ENCODE peak calls at places on chromosome 21, in five cellular contexts. One of them, this sample, is unnamed.

GRCh38 chr21:31986035-31986856 is 113.4 kb downstream of the HUNK start:
- DNase-seq in psoas muscle: no peak
- DNase-seq in fibroblast of mammary gland: no peak
- DNase-seq in brain microvascular endothelial cell: no peak
- DNase-seq in AG09309: no peak
- DNase-seq in this sample: no peak

GRCh38 chr21:26379561-26379960 is 193.5 kb downstream of the CYYR1 start:
- DNase-seq in psoas muscle: no peak
- DNase-seq in fibroblast of mammary gland: no peak
- DNase-seq in brain microvascular endothelial cell: no peak
- DNase-seq in AG09309: no peak
- DNase-seq in this sample: no peak

GRCh38 chr21:25281134-25281533 is 326.1 kb downstream of the MRPL39 start:
- DNase-seq in psoas muscle: no peak
- DNase-seq in fibroblast of mammary gland: no peak
- DNase-seq in brain microvascular endothelial cell: no peak
- DNase-seq in AG09309: no peak
- DNase-seq in this sample: no peak

GRCh38 chr21:27371688-27372331 is 404.9 kb upstream of the ADAMTS5 start:
- DNase-seq in psoas muscle: no peak
- DNase-seq in fibroblast of mammary gland: no peak
- DNase-seq in brain microvascular endothelial cell: peak; percentile 77
- DNase-seq in AG09309: no peak
- DNase-seq in this sample: peak; percentile 50

GRCh38 chr21:16502273-16502672 is 772.5 kb downstream of the USP25 start:
- DNase-seq in psoas muscle: no peak
- DNase-seq in fibroblast of mammary gland: no peak
- DNase-seq in brain microvascular endothelial cell: no peak
- DNase-seq in AG09309: no peak
- DNase-seq in this sample: no peak

GRCh38 chr21:17709266-17709611 is 96.5 kb upstream of the BTG3 start:
- DNase-seq in psoas muscle: no peak
- DNase-seq in fibroblast of mammary gland: no peak
- DNase-seq in brain microvascular endothelial cell: no peak
- DNase-seq in AG09309: no peak
- DNase-seq in this sample: no peak

GRCh38 chr21:46159390-46159789 is 4.0 kb upstream of the FTCD start:
- DNase-seq in psoas muscle: peak; percentile 33
- DNase-seq in fibroblast of mammary gland: no peak
- DNase-seq in brain microvascular endothelial cell: no peak
- DNase-seq in AG09309: no peak
- DNase-seq in this sample: no peak

GRCh38 chr21:29343517-29343916 is 44.8 kb downstream of the BACH1 start:
- DNase-seq in psoas muscle: no peak
- DNase-seq in fibroblast of mammary gland: peak; percentile 84
- DNase-seq in brain microvascular endothelial cell: peak; percentile 72
- DNase-seq in AG09309: no peak
- DNase-seq in this sample: peak; percentile 47

GRCh38 chr21:17758703-17759102 is 60.5 kb downstream of the C21orf91 start:
- DNase-seq in psoas muscle: no peak
- DNase-seq in fibroblast of mammary gland: no peak
- DNase-seq in brain microvascular endothelial cell: no peak
- DNase-seq in AG09309: no peak
- DNase-seq in this sample: no peak

GRCh38 chr21:29297483-29298347 is 1.0 kb upstream of the BACH1 start:
- DNase-seq in psoas muscle: no peak
- DNase-seq in fibroblast of mammary gland: no peak
- DNase-seq in brain microvascular endothelial cell: no peak
- DNase-seq in AG09309: no peak
- DNase-seq in this sample: no peak

GRCh38 chr21:45987121-45987711 is 5.6 kb downstream of the COL6A1 start:
- DNase-seq in psoas muscle: peak; percentile 44
- DNase-seq in fibroblast of mammary gland: no peak
- DNase-seq in brain microvascular endothelial cell: no peak
- DNase-seq in AG09309: no peak
- DNase-seq in this sample: no peak

GRCh38 chr21:45981641-45982255 is at the start of gene COL6A1:
- DNase-seq in psoas muscle: peak; percentile 85
- DNase-seq in fibroblast of mammary gland: peak; percentile 68
- DNase-seq in brain microvascular endothelial cell: no peak
- DNase-seq in AG09309: no peak
- DNase-seq in this sample: no peak

GRCh38 chr21:31128234-31128633 is 90.0 kb upstream of the KRTAP19-8 start:
- DNase-seq in psoas muscle: no peak
- DNase-seq in fibroblast of mammary gland: no peak
- DNase-seq in brain microvascular endothelial cell: no peak
- DNase-seq in AG09309: no peak
- DNase-seq in this sample: no peak

DNA sequence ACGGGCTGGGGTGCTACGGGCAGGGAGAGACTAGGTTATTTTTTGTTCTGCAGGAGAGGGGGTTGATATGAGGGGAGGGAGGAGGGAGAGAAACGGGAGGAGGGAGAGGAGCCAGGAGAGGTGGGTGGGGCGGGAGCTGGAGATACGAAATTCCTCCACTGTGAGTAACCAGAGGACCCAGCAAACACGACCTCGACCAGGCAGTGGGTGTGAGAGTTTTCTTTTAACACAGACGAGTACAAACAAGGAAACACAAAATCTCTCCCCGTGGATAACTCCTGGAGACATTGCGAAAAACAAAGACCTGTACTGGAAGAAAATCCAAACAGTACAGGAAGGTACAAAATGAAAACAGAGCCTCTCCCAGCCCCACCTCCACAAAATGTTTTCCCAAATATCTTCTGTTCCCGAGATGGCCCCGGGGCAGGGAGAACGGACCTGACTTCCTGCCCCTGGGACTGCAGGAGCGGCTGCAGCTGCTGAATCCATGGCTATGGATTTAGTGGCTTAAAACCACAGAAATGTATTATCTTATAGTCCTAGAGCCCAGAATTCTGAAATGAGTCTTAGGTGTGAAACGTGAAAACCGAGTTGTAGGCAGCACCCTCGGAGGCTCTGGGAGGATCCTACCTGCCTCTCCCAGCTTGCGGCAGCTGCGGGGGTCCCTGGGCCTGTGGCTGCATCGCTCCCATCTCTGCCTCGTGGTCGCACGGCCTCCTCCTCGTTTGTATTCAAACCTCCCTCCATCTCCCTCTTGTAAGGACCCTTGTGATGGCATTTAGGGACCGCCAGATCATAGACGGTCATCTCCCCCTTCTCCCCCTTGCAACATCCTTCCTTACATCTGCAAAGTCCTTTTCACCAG is 82.2 kb downstream of the RIPK4 start:
- DNase-seq in psoas muscle: no peak
- DNase-seq in fibroblast of mammary gland: peak; percentile 67
- DNase-seq in brain microvascular endothelial cell: peak; percentile 47
- DNase-seq in AG09309: no peak
- DNase-seq in this sample: peak; percentile 51
- H3K4me3 ChIP-seq in psoas muscle: no peak overlapping the region
- H3K4me3 ChIP-seq in fibroblast of mammary gland: no peak overlapping the region
- H3K4me3 ChIP-seq in brain microvascular endothelial cell: no peak overlapping the region
- H3K4me3 ChIP-seq in AG09309: no peak overlapping the region
- H3K4me3 ChIP-seq in this sample: no peak overlapping the region

GRCh38 chr21:44377201-44377921 is 23.9 kb downstream of the TRPM2 start:
- DNase-seq in psoas muscle: peak; percentile 29
- DNase-seq in fibroblast of mammary gland: no peak
- DNase-seq in brain microvascular endothelial cell: no peak
- DNase-seq in AG09309: no peak
- DNase-seq in this sample: no peak
- TF ChIP-seq CTCF in psoas muscle: no peak
- TF ChIP-seq CTCF in fibroblast of mammary gland: no peak
- TF ChIP-seq CTCF in brain microvascular endothelial cell: no peak
- TF ChIP-seq CTCF in AG09309: no peak
- TF ChIP-seq CTCF in this sample: no peak

DNA sequence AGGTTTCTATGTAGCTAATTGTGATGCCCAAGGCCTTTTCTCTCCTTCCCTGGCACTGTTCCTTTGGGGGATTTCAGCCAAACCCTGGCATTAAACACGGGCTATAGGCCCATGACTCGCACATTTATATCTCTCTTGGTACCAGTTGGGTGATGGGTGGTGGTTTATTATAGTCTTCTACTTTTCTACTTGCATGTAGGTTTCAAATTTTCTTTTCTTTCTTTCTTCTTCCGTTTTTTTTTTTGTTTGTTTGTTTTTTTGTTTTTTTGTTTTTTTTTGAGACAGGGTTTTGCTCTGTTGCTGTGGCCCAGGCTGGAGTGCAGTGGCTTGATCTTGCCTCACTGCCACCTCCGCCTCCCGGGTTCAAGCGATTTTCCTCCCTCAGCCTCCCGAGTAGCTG is 1.1 kb downstream of the IL10RB start:
- DNase-seq in psoas muscle: no peak
- DNase-seq in fibroblast of mammary gland: no peak
- DNase-seq in brain microvascular endothelial cell: no peak
- DNase-seq in AG09309: no peak
- DNase-seq in this sample: no peak
- H3K4me3 ChIP-seq in psoas muscle: peak overlapping the region; percentile 87
- H3K4me3 ChIP-seq in fibroblast of mammary gland: peak overlapping the region; percentile 81
- H3K4me3 ChIP-seq in brain microvascular endothelial cell: peak overlapping the region; percentile 82
- H3K4me3 ChIP-seq in AG09309: peak overlapping the region; percentile 93
- H3K4me3 ChIP-seq in this sample: peak overlapping the region; percentile 86

GRCh38 chr21:15430577-15430976 is 299.2 kb upstream of the USP25 start:
- DNase-seq in psoas muscle: no peak
- DNase-seq in fibroblast of mammary gland: peak; percentile 81
- DNase-seq in brain microvascular endothelial cell: no peak
- DNase-seq in AG09309: no peak
- DNase-seq in this sample: peak; percentile 49
- TF ChIP-seq CTCF in psoas muscle: no peak
- TF ChIP-seq CTCF in fibroblast of mammary gland: no peak
- TF ChIP-seq CTCF in brain microvascular endothelial cell: no peak
- TF ChIP-seq CTCF in AG09309: no peak
- TF ChIP-seq CTCF in this sample: no peak

GRCh38 chr21:14073615-14074014 is 137.1 kb downstream of the LIPI start:
- DNase-seq in psoas muscle: no peak
- DNase-seq in fibroblast of mammary gland: no peak
- DNase-seq in brain microvascular endothelial cell: no peak
- DNase-seq in AG09309: no peak
- DNase-seq in this sample: no peak
- H3K4me3 ChIP-seq in psoas muscle: no peak overlapping the region
- H3K4me3 ChIP-seq in fibroblast of mammary gland: no peak overlapping the region
- H3K4me3 ChIP-seq in brain microvascular endothelial cell: no peak overlapping the region
- H3K4me3 ChIP-seq in AG09309: no peak overlapping the region
- H3K4me3 ChIP-seq in this sample: no peak overlapping the region

This sample was measured in cardiac fibroblast.